ENCODE peak calls at places on chromosomes 5 and 9, in six cellular contexts. A is activated CD4-positive, alpha-beta T cell treated with anti-CD3 and anti-CD28 coated beads, Interleukin-2, amount 10 ng/mL, durations not matched to agents 7 days and 5 days; O is activated T-cell treated with anti-CD3 and anti-CD28 coated beads for 48 hours; I is ovary; X is EH; S is pulmonary artery endothelial cell. M is an unnamed sample.

GRCh38 chr9:131799177-131799823 is 59.4 kb upstream of the RAPGEF1 start:
- DNase-seq in I (peak), S (no peak), X (peak), A (peak), O (peak), M (peak)

GRCh38 chr5:131769961-131770360 is 26.9 kb downstream of the FNIP1 start:
- DNase-seq in A (no peak), I (no peak), O (no peak), X (no peak), S (no peak), M (no peak)

GRCh38 chr9:125493384-125493783 is 213.6 kb downstream of the MAPKAP1 start:
- DNase-seq in O (no peak), A (no peak), S (no peak), X (no peak), I (no peak), M (no peak)

GRCh38 chr9:87498046-87498815 is 564 bp downstream of the DAPK1 start:
- DNase-seq in X (peak), O (peak), A (no peak), I (peak), S (no peak), M (peak)

GRCh38 chr9:12715268-12715667 is 22.1 kb downstream of the TYRP1 start:
- DNase-seq in A (no peak), I (no peak), S (no peak), O (no peak), X (no peak), M (no peak)

GRCh38 chr9:93108301-93109041 is 12.5 kb downstream of the CARD19 start:
- DNase-seq in X (no peak), A (no peak), S (no peak), O (peak), I (peak), M (peak)

GRCh38 chr9:110875275-110875674 is 163.0 kb downstream of the LPAR1 start:
- DNase-seq in I (no peak), S (no peak), A (no peak), X (no peak), O (no peak), M (no peak)

GRCh38 chr5:73682176-73682575 is 56.2 kb downstream of the ARHGEF28 start:
- DNase-seq in O (no peak), X (no peak), I (no peak), S (no peak), A (no peak), M (no peak)

GRCh38 chr5:63686938-63687337 is 275.3 kb downstream of the HTR1A start:
- DNase-seq in A (no peak), X (no peak), S (no peak), O (no peak), I (no peak), M (no peak)

GRCh38 chr5:90590-91547 is 1.1 kb upstream of the PLEKHG4B start:
- DNase-seq in O (no peak), I (no peak), A (no peak), S (no peak), X (peak), M (no peak)

GRCh38 chr9:91273853-91274552 is 87.7 kb downstream of the AUH start:
- DNase-seq in O (no peak), I (no peak), X (peak), S (no peak), A (no peak), M (no peak)

GRCh38 chr9:78575791-78576190 is 278.9 kb downstream of the PSAT1 start:
- DNase-seq in A (no peak), S (no peak), I (no peak), O (no peak), X (no peak), M (no peak)

GRCh38 chr5:31114817-31115216 is 78.7 kb upstream of the CDH6 start:
- DNase-seq in X (no peak), O (no peak), S (no peak), A (no peak), I (no peak), M (no peak)

GRCh38 chr5:92885950-92886349 is 695.1 kb downstream of the NR2F1-AS1 start:
- DNase-seq in X (no peak), O (no peak), I (peak), A (no peak), S (no peak), M (no peak)

GRCh38 chr9:73135394-73135793 is 16.3 kb upstream of the ANXA1 start:
- DNase-seq in X (peak), O (no peak), S (no peak), A (no peak), I (no peak), M (no peak)

GRCh38 chr9:129335456-129336129 is 157.5 kb upstream of the IER5L start:
- DNase-seq in O (no peak), X (no peak), I (peak), A (no peak), S (no peak), M (no peak)

GRCh38 chr9:127828262-127829031 is 25.8 kb downstream of the FPGS start:
- DNase-seq in A (no peak), O (no peak), X (peak), S (no peak), I (peak), M (no peak)

GRCh38 chr9:36401179-36401740 is 1.2 kb upstream of the RNF38 start:
- DNase-seq in A (no peak), X (peak), S (no peak), O (no peak), I (peak), M (no peak)